ENCODE peak calls at places on chromosomes 11 and 22, in five cellular contexts. One of them, this sample, is unnamed.

GRCh38 chr11:119263352-119263940 is 53.5 kb downstream of the MCAM start:
- DNase-seq in H1: no peak
- DNase-seq in mesenchymal stem cell: peak
- DNase-seq in neuronal stem cell: no peak
- DNase-seq in trophoblast cell: no peak
- DNase-seq in this sample: no peak

GRCh38 chr11:67561971-67562560 is 21.5 kb upstream of the GSTP1 start:
- DNase-seq in H1: no peak
- DNase-seq in neuronal stem cell: no peak
- DNase-seq in trophoblast cell: peak
- DNase-seq in mesenchymal stem cell: peak
- DNase-seq in this sample: no peak

GRCh38 chr11:121459413-121460041 is 6.8 kb upstream of the SORL1-AS1 start:
- DNase-seq in mesenchymal stem cell: no peak
- DNase-seq in neuronal stem cell: no peak
- DNase-seq in H1: no peak
- DNase-seq in trophoblast cell: no peak
- DNase-seq in this sample: no peak

GRCh38 chr11:7513210-7514098 is at the start of gene PPFIBP2:
- DNase-seq in trophoblast cell: peak
- DNase-seq in neuronal stem cell: peak
- DNase-seq in H1: peak
- DNase-seq in mesenchymal stem cell: peak
- DNase-seq in this sample: peak

GRCh38 chr11:66126808-66127555 is 56.9 kb downstream of the PACS1 start:
- DNase-seq in H1: no peak
- DNase-seq in trophoblast cell: peak
- DNase-seq in neuronal stem cell: no peak
- DNase-seq in mesenchymal stem cell: peak
- DNase-seq in this sample: peak

GRCh38 chr11:22764732-22765131 is 64.9 kb downstream of the SVIP start:
- DNase-seq in H1: no peak
- DNase-seq in trophoblast cell: no peak
- DNase-seq in neuronal stem cell: no peak
- DNase-seq in mesenchymal stem cell: no peak
- DNase-seq in this sample: no peak

GRCh38 chr22:25100972-25101371 is 98.7 kb upstream of the CRYBB3 start:
- DNase-seq in H1: no peak
- DNase-seq in mesenchymal stem cell: no peak
- DNase-seq in neuronal stem cell: no peak
- DNase-seq in trophoblast cell: no peak
- DNase-seq in this sample: no peak

GRCh38 chr22:46830841-46831240 is 68.4 kb downstream of the TBC1D22A start:
- DNase-seq in H1: peak
- DNase-seq in mesenchymal stem cell: peak
- DNase-seq in neuronal stem cell: no peak
- DNase-seq in trophoblast cell: peak
- DNase-seq in this sample: no peak

GRCh38 chr22:31046591-31047226 is 34.4 kb upstream of the SMTN start:
- DNase-seq in mesenchymal stem cell: peak
- DNase-seq in neuronal stem cell: no peak
- DNase-seq in trophoblast cell: no peak
- DNase-seq in H1: no peak
- DNase-seq in this sample: peak

GRCh38 chr11:33185756-33186155 is 24.5 kb upstream of the CSTF3 start:
- DNase-seq in neuronal stem cell: no peak
- DNase-seq in trophoblast cell: no peak
- DNase-seq in H1: no peak
- DNase-seq in mesenchymal stem cell: no peak
- DNase-seq in this sample: no peak

GRCh38 chr11:33773399-33774355 is 643 bp downstream of the FBXO3 start:
- DNase-seq in mesenchymal stem cell: peak
- DNase-seq in H1: peak
- DNase-seq in trophoblast cell: peak
- DNase-seq in neuronal stem cell: no peak
- DNase-seq in this sample: no peak

GRCh38 chr11:66315921-66316811 is 678 bp downstream of the CD248 start:
- DNase-seq in trophoblast cell: no peak
- DNase-seq in neuronal stem cell: no peak
- DNase-seq in mesenchymal stem cell: no peak
- DNase-seq in H1: no peak
- DNase-seq in this sample: no peak

GRCh38 chr11:44564653-44565007 is 833 bp upstream of the CD82 start:
- DNase-seq in mesenchymal stem cell: peak
- DNase-seq in H1: no peak
- DNase-seq in trophoblast cell: peak
- DNase-seq in neuronal stem cell: no peak
- DNase-seq in this sample: peak

GRCh38 chr22:48660104-48660794 is 1167.4 kb downstream of the BRD1 start:
- DNase-seq in neuronal stem cell: no peak
- DNase-seq in H1: no peak
- DNase-seq in mesenchymal stem cell: no peak
- DNase-seq in trophoblast cell: no peak
- DNase-seq in this sample: no peak

GRCh38 chr11:132649277-132649676 is 883.0 kb downstream of the OPCML start:
- DNase-seq in trophoblast cell: no peak
- DNase-seq in H1: no peak
- DNase-seq in mesenchymal stem cell: no peak
- DNase-seq in neuronal stem cell: no peak
- DNase-seq in this sample: no peak

GRCh38 chr11:45252134-45252856 is 33.8 kb downstream of the SYT13 start:
- DNase-seq in trophoblast cell: peak
- DNase-seq in neuronal stem cell: peak
- DNase-seq in H1: peak
- DNase-seq in mesenchymal stem cell: peak
- DNase-seq in this sample: peak

GRCh38 chr11:106391771-106392412 is 314.4 kb downstream of the AASDHPPT start:
- DNase-seq in trophoblast cell: peak
- DNase-seq in neuronal stem cell: no peak
- DNase-seq in H1: no peak
- DNase-seq in mesenchymal stem cell: peak
- DNase-seq in this sample: no peak

GRCh38 chr22:23835773-23836144 is 3.0 kb downstream of the DERL3 start:
- DNase-seq in mesenchymal stem cell: no peak
- DNase-seq in H1: no peak
- DNase-seq in neuronal stem cell: no peak
- DNase-seq in trophoblast cell: no peak
- DNase-seq in this sample: no peak

GRCh38 chr11:41497974-41498373 is 38.5 kb upstream of the LRRC4C start:
- DNase-seq in mesenchymal stem cell: no peak
- DNase-seq in neuronal stem cell: peak
- DNase-seq in H1: peak
- DNase-seq in trophoblast cell: no peak
- DNase-seq in this sample: peak

GRCh38 chr22:48822278-48823233 is 1005.1 kb downstream of the BRD1 start:
- DNase-seq in mesenchymal stem cell: no peak
- DNase-seq in H1: no peak
- DNase-seq in neuronal stem cell: no peak
- DNase-seq in trophoblast cell: no peak
- DNase-seq in this sample: no peak

GRCh38 chr11:60485987-60486386 is 6.6 kb upstream of the MS4A12 start:
- DNase-seq in neuronal stem cell: peak
- DNase-seq in trophoblast cell: peak
- DNase-seq in mesenchymal stem cell: peak
- DNase-seq in H1: peak
- DNase-seq in this sample: peak

GRCh38 chr11:111306321-111306720 is 8.0 kb downstream of the POU2AF3 start:
- DNase-seq in trophoblast cell: no peak
- DNase-seq in H1: no peak
- DNase-seq in neuronal stem cell: no peak
- DNase-seq in mesenchymal stem cell: no peak
- DNase-seq in this sample: no peak

GRCh38 chr22:50078761-50079160 is 6.5 kb downstream of the MLC1 start:
- DNase-seq in H1: no peak
- DNase-seq in mesenchymal stem cell: no peak
- DNase-seq in neuronal stem cell: no peak
- DNase-seq in trophoblast cell: no peak
- DNase-seq in this sample: no peak

GRCh38 chr11:45877221-45877620 is 8.2 kb upstream of the MAPK8IP1 start:
- DNase-seq in trophoblast cell: no peak
- DNase-seq in H1: no peak
- DNase-seq in mesenchymal stem cell: no peak
- DNase-seq in neuronal stem cell: no peak
- DNase-seq in this sample: no peak

GRCh38 chr11:113255096-113255495 is 59.3 kb upstream of the TTC12 start:
- DNase-seq in mesenchymal stem cell: no peak
- DNase-seq in neuronal stem cell: no peak
- DNase-seq in H1: no peak
- DNase-seq in trophoblast cell: no peak
- DNase-seq in this sample: no peak

GRCh38 chr11:113256431-113257227 is 57.8 kb upstream of the TTC12 start:
- DNase-seq in H1: no peak
- DNase-seq in trophoblast cell: no peak
- DNase-seq in neuronal stem cell: no peak
- DNase-seq in mesenchymal stem cell: no peak
- DNase-seq in this sample: no peak

GRCh38 chr11:113255741-113256140 is 58.6 kb upstream of the TTC12 start:
- DNase-seq in trophoblast cell: no peak
- DNase-seq in H1: no peak
- DNase-seq in mesenchymal stem cell: no peak
- DNase-seq in neuronal stem cell: no peak
- DNase-seq in this sample: no peak

GRCh38 chr11:113251281-113251680 is 63.1 kb upstream of the TTC12 start:
- DNase-seq in neuronal stem cell: no peak
- DNase-seq in trophoblast cell: no peak
- DNase-seq in H1: no peak
- DNase-seq in mesenchymal stem cell: no peak
- DNase-seq in this sample: no peak

DNA sequence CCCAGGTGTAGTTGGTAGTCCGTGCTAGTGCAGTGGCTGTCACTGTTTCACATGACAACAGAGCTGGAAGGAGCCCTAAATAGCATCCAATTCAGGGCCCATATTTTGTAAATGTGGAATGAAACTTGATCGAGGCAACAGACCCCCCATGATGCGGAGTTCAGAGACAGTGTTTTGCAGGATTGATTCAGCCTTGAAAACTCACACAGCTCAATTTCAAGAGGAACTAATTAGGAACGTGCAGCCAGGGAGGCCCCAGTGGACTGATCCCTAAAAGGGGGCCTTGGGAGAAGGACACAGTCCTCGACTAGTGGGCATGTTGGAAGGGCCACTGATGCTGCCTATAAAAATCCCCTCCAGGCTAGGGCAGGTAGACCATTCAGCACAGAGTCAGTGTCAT is 61.0 kb upstream of the TTC12 start:
- DNase-seq in mesenchymal stem cell: no peak
- DNase-seq in trophoblast cell: no peak
- DNase-seq in neuronal stem cell: no peak
- DNase-seq in H1: no peak
- DNase-seq in this sample: no peak
- H2BK12ac ChIP-seq in mesenchymal stem cell: no peak
- H2BK12ac ChIP-seq in trophoblast cell: no peak
- H2BK12ac ChIP-seq in neuronal stem cell: no peak
- H2BK12ac ChIP-seq in H1: no peak
- H2BK12ac ChIP-seq in this sample: no peak

DNA sequence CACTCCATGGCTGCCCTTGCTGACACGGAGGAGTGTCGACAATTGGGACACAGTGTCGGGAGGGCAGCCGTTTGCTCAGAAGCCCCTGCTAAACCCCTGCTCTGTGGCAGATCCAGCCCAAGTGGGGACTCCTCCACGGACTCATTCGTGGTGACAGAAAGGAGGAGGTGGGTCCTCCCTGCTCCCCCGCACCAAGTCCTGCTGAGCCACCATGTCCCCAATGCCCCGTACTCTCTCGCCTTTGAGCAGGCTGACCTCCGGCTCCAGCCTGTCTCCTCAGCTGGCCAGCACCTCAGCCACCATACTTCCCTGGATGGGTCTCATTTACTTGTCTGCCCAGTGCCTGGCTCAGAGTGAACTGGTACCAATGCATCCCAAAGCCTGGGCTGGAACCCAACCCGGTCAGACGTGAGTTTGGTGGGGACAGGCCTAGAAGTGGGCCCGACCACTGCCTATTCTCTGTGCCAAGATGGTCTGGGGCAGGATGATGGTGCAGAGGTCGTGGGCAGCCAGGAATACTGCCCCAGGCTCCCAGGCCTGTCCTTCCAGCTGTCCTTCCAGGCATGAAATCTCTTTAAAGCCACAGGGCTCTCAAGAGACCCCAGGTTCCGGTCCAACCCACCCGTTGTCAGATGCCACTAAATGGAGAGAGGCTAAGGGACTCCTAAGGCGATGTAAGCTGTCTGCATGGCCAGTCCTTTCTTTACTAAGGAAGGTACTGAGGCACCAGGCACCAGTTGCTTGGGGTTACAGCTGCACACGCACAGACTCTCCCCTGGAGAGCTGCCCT is 4.3 kb downstream of the CBX6 start:
- DNase-seq in mesenchymal stem cell: no peak
- DNase-seq in neuronal stem cell: no peak
- DNase-seq in trophoblast cell: no peak
- DNase-seq in H1: no peak
- DNase-seq in this sample: peak
- H2BK12ac ChIP-seq in mesenchymal stem cell: no peak
- H2BK12ac ChIP-seq in neuronal stem cell: no peak
- H2BK12ac ChIP-seq in trophoblast cell: no peak
- H2BK12ac ChIP-seq in H1: no peak
- H2BK12ac ChIP-seq in this sample: no peak

GRCh38 chr11:13964771-13965074 is 2.2 kb downstream of the SPON1 start:
- DNase-seq in H1: no peak
- DNase-seq in trophoblast cell: no peak
- DNase-seq in neuronal stem cell: no peak
- DNase-seq in mesenchymal stem cell: no peak
- DNase-seq in this sample: no peak

GRCh38 chr11:13962198-13962561 is 343 bp upstream of the SPON1 start:
- DNase-seq in neuronal stem cell: no peak
- DNase-seq in trophoblast cell: no peak
- DNase-seq in H1: no peak
- DNase-seq in mesenchymal stem cell: no peak
- DNase-seq in this sample: no peak

GRCh38 chr11:13963169-13963948 is 836 bp downstream of the SPON1 start:
- DNase-seq in trophoblast cell: no peak
- DNase-seq in mesenchymal stem cell: peak
- DNase-seq in H1: no peak
- DNase-seq in neuronal stem cell: no peak
- DNase-seq in this sample: peak

GRCh38 chr11:13963949-13964770 is 1.6 kb downstream of the SPON1 start:
- DNase-seq in H1: peak
- DNase-seq in trophoblast cell: no peak
- DNase-seq in mesenchymal stem cell: no peak
- DNase-seq in neuronal stem cell: no peak
- DNase-seq in this sample: peak

GRCh38 chr11:13962562-13963168 is at the start of gene SPON1:
- DNase-seq in neuronal stem cell: peak
- DNase-seq in mesenchymal stem cell: peak
- DNase-seq in trophoblast cell: no peak
- DNase-seq in H1: peak
- DNase-seq in this sample: peak
- H2BK12ac ChIP-seq in neuronal stem cell: peak
- H2BK12ac ChIP-seq in mesenchymal stem cell: no peak
- H2BK12ac ChIP-seq in trophoblast cell: no peak
- H2BK12ac ChIP-seq in H1: peak
- H2BK12ac ChIP-seq in this sample: no peak

DNA sequence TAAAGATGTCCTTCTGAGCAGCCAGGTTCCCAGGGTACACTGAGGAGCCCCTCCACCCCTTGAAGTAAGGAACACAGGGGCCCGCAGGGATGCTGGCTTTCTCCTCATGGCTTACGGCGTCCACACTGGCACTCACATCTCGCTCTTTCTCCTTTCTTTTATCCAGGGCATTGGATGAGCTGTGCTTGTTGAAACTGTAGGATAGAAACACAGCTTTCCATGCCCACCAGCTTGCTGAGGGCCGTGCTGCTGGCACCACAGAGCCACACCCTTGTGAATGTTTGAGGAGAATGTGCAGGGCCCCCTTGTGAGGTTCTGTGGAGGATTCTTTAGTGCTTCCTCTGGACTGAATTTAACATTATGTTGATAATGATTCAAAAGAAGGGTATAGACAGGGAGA is 51.7 kb upstream of the B3GAT1 start:
- DNase-seq in mesenchymal stem cell: no peak
- DNase-seq in trophoblast cell: no peak
- DNase-seq in H1: no peak
- DNase-seq in neuronal stem cell: no peak
- DNase-seq in this sample: no peak
- H2BK12ac ChIP-seq in mesenchymal stem cell: no peak
- H2BK12ac ChIP-seq in trophoblast cell: no peak
- H2BK12ac ChIP-seq in H1: no peak
- H2BK12ac ChIP-seq in neuronal stem cell: no peak
- H2BK12ac ChIP-seq in this sample: no peak